ENCODE peak calls at places on chromosomes 5 and 9, in seven cellular contexts. M is activated naive CD8-positive, alpha-beta T cell treated with anti-CD3 and anti-CD28 coated beads for 36 hours; N is sciatic nerve; X is stimulated activated CD8-positive, alpha-beta memory T cell treated with anti-CD3 and anti-CD28 coated beads, Interleukin-2, amount 100 ng/mL, for 1 hour; D is COLO829; G is WTC11; C is GM23248. K is an unnamed sample.
A peak's percentile ranks its signal among the peaks of the same experiment; 100 is the strongest.

GRCh38 chr9:3992222-3992621 is 307.6 kb downstream of the GLIS3 start:
- DNase-seq in M (no peak), N (no peak), X (no peak), D (no peak), G (no peak), C (no peak), K (no peak)

GRCh38 chr9:88745281-88746001 is 210.5 kb downstream of the NXNL2 start:
- DNase-seq in M (no peak), N (no peak), X (no peak), D (no peak), G (no peak), C (peak; percentile 81), K (no peak)

GRCh38 chr5:97629281-97629680 is 446.2 kb upstream of the RIOK2 start:
- DNase-seq in M (no peak), N (peak; percentile 73), X (no peak), D (peak; percentile 89), G (no peak), C (peak; percentile 97), K (no peak)

GRCh38 chr5:20020235-20020634 is 32.2 kb upstream of the CDH18 start:
- DNase-seq in M (no peak), N (no peak), X (no peak), D (no peak), G (no peak), C (no peak), K (no peak)

GRCh38 chr5:54021413-54022155 is 288.8 kb downstream of the ARL15 start:
- DNase-seq in M (no peak), N (no peak), X (no peak), D (no peak), G (no peak), C (peak; percentile 15), K (no peak)

GRCh38 chr9:135088348-135088978 is 995 bp downstream of the OLFM1 start:
- DNase-seq in M (no peak), N (no peak), X (no peak), D (no peak), G (no peak), C (no peak), K (no peak)

GRCh38 chr5:169701910-169702451 is 64.9 kb downstream of the DOCK2 start:
- DNase-seq in M (no peak), N (no peak), X (no peak), D (no peak), G (no peak), C (peak; percentile 70), K (no peak)

GRCh38 chr9:123678038-123678877 is 251.7 kb downstream of the DENND1A start:
- DNase-seq in M (no peak), N (no peak), X (no peak), D (peak; percentile 8), G (no peak), C (no peak), K (no peak)

GRCh38 chr9:72980600-72981265 is 27.9 kb upstream of the ALDH1A1 start:
- DNase-seq in M (no peak), N (no peak), X (no peak), D (peak; percentile 70), G (no peak), C (no peak), K (no peak)

GRCh38 chr5:170181902-170182301 is 50.9 kb upstream of the C5orf58 start:
- DNase-seq in M (no peak), N (no peak), X (no peak), D (no peak), G (no peak), C (no peak), K (no peak)

GRCh38 chr5:133794771-133795391 is 173.5 kb downstream of the C5orf15 start:
- DNase-seq in M (no peak), N (no peak), X (no peak), D (no peak), G (no peak), C (no peak), K (no peak)

GRCh38 chr5:138439537-138440225 is 824 bp downstream of the REEP2 start:
- DNase-seq in M (no peak), N (peak; percentile 59), X (no peak), D (no peak), G (no peak), C (no peak), K (no peak)

GRCh38 chr9:134909511-134910105 is 8.1 kb downstream of the FCN1 start:
- DNase-seq in M (no peak), N (no peak), X (no peak), D (no peak), G (no peak), C (no peak), K (no peak)

GRCh38 chr9:128108784-128109709 is 18.5 kb downstream of the PTGES2 start:
- DNase-seq in M (no peak), N (no peak), X (no peak), D (no peak), G (peak; percentile 6), C (no peak), K (no peak)

GRCh38 chr9:135463140-135463539 is 16.4 kb upstream of the PPP1R26 start:
- DNase-seq in M (no peak), N (no peak), X (no peak), D (peak; percentile 35), G (no peak), C (peak; percentile 80), K (no peak)

GRCh38 chr9:115944166-115944948 is 209.2 kb upstream of the PAPPA start:
- DNase-seq in M (no peak), N (peak; percentile 65), X (no peak), D (peak; percentile 99), G (no peak), C (peak; percentile 97), K (no peak)

GRCh38 chr9:81759680-81760215 is 70.4 kb upstream of the TLE1 start:
- DNase-seq in M (no peak), N (no peak), X (no peak), D (peak; percentile 16), G (no peak), C (peak; percentile 93), K (no peak)

GRCh38 chr5:8839361-8840055 is 706.4 kb downstream of the SEMA5A start:
- DNase-seq in M (no peak), N (peak; percentile 80), X (no peak), D (peak; percentile 62), G (no peak), C (no peak), K (no peak)

GRCh38 chr5:122170630-122171029 is 41.3 kb downstream of the ZNF474 start:
- DNase-seq in M (no peak), N (no peak), X (no peak), D (peak; percentile 52), G (peak; percentile 36), C (peak; percentile 64), K (no peak)

GRCh38 chr5:134837530-134838181 is 8.1 kb upstream of the C5orf24 start:
- DNase-seq in M (no peak), N (no peak), X (no peak), D (no peak), G (no peak), C (peak; percentile 42), K (no peak)

GRCh38 chr9:136024286-136024685 is 63.1 kb upstream of the UBAC1 start:
- DNase-seq in M (no peak), N (no peak), X (no peak), D (no peak), G (no peak), C (no peak), K (no peak)

GRCh38 chr5:175382171-175382570 is 61.8 kb downstream of the DRD1 start:
- DNase-seq in M (no peak), N (no peak), X (no peak), D (no peak), G (no peak), C (no peak), K (no peak)

GRCh38 chr5:181221105-181221791 is 1.8 kb upstream of the TRIM41 start:
- DNase-seq in M (peak; percentile 72), N (no peak), X (no peak), D (no peak), G (peak; percentile 45), C (no peak), K (peak; percentile 52)

GRCh38 chr5:95956900-95957293 is 4.8 kb downstream of the ELL2 start:
- DNase-seq in M (no peak), N (no peak), X (no peak), D (no peak), G (no peak), C (no peak), K (no peak)

GRCh38 chr5:123503299-123503698 is 8.7 kb upstream of the CSNK1G3 start:
- DNase-seq in M (no peak), N (no peak), X (no peak), D (no peak), G (no peak), C (no peak), K (no peak)

GRCh38 chr9:137069508-137070071 is 767 bp downstream of the SAPCD2 start:
- DNase-seq in M (no peak), N (peak; percentile 60), X (no peak), D (no peak), G (peak; percentile 35), C (no peak), K (no peak)

GRCh38 chr9:133188006-133188842 is 20.8 kb downstream of the OBP2B start:
- DNase-seq in M (no peak), N (peak; percentile 45), X (no peak), D (peak; percentile 45), G (peak; percentile 75), C (no peak), K (no peak)

GRCh38 chr5:151205411-151205810 is 18.5 kb downstream of the CCDC69 start:
- DNase-seq in M (no peak), N (no peak), X (no peak), D (no peak), G (no peak), C (no peak), K (no peak)

GRCh38 chr9:92790542-92791527 is 26.2 kb upstream of the BICD2 start:
- DNase-seq in M (peak; percentile 61), N (peak; percentile 87), X (peak; percentile 48), D (peak; percentile 90), G (peak; percentile 84), C (peak; percentile 79), K (peak; percentile 75)

GRCh38 chr5:122220498-122220897 is 91.2 kb downstream of the ZNF474 start:
- DNase-seq in M (no peak), N (no peak), X (no peak), D (no peak), G (no peak), C (no peak), K (no peak)

GRCh38 chr5:761206-761771 is 23.2 kb downstream of the ZDHHC11B start:
- DNase-seq in M (no peak), N (peak; percentile 56), X (no peak), D (no peak), G (no peak), C (no peak), K (no peak)

GRCh38 chr9:12740845-12741244 is 34.0 kb upstream of the LURAP1L start:
- DNase-seq in M (no peak), N (no peak), X (no peak), D (no peak), G (no peak), C (peak; percentile 72), K (no peak)

GRCh38 chr9:123599781-123600180 is 243.8 kb downstream of the CRB2 start:
- DNase-seq in M (no peak), N (no peak), X (no peak), D (no peak), G (no peak), C (no peak), K (no peak)

GRCh38 chr5:67809589-67809988 is 406.0 kb upstream of the PIK3R1 start:
- DNase-seq in M (no peak), N (no peak), X (no peak), D (no peak), G (no peak), C (no peak), K (no peak)

GRCh38 chr5:167064199-167064811 is 1227.1 kb upstream of the WWC1 start:
- DNase-seq in M (no peak), N (no peak), X (no peak), D (peak; percentile 8), G (no peak), C (no peak), K (no peak)

GRCh38 chr5:76431336-76431735 is 28.3 kb downstream of the IQGAP2 start:
- DNase-seq in M (no peak), N (no peak), X (no peak), D (no peak), G (no peak), C (no peak), K (no peak)

GRCh38 chr9:111094433-111095421 is 56.5 kb upstream of the LPAR1 start:
- DNase-seq in M (no peak), N (no peak), X (no peak), D (no peak), G (no peak), C (peak; percentile 90), K (no peak)

GRCh38 chr5:168073991-168074800 is 217.2 kb upstream of the WWC1 start:
- DNase-seq in M (no peak), N (no peak), X (no peak), D (no peak), G (no peak), C (peak; percentile 52), K (no peak)

K was measured in activated gamma-delta T cell treated with Interleukin-2 at 50 U/mL for 16 hours.